ENCODE peak calls at places on chromosomes 13 and 19, in ten cellular contexts. U, R, H, O, C, D, Z, V, A and T are unnamed samples.

GRCh38 chr19:6738726-6739389 is 622 bp upstream of the TRIP10 start:
- DNase-seq in D (peak), R (peak), H (no peak), Z (no peak), A (no peak), U (no peak), C (peak), V (peak), O (peak), T (peak)

GRCh38 chr13:32229443-32229842 is 85.7 kb downstream of the ZAR1L start:
- DNase-seq in O (no peak), V (no peak), H (no peak), C (no peak), D (no peak), R (no peak), A (no peak), Z (no peak), U (no peak), T (no peak)

GRCh38 chr13:95191821-95192220 is 109.4 kb downstream of the ABCC4 start:
- DNase-seq in C (peak), Z (no peak), H (peak), V (peak), R (peak), U (peak), O (peak), D (peak), A (peak), T (peak)

GRCh38 chr13:66660013-66660804 is 569.9 kb downstream of the PCDH9 start:
- DNase-seq in Z (peak), O (no peak), D (no peak), H (no peak), A (peak), U (no peak), R (no peak), V (no peak), C (peak), T (peak)

GRCh38 chr13:46656786-46657185 is 103.8 kb downstream of the LRCH1 start:
- DNase-seq in R (no peak), C (no peak), U (no peak), O (no peak), D (no peak), A (peak), Z (no peak), H (no peak), V (no peak), T (no peak)

GRCh38 chr19:49786432-49786831 is 19.6 kb downstream of the AP2A1 start:
- DNase-seq in V (no peak), U (no peak), O (no peak), H (no peak), D (no peak), A (no peak), C (peak), R (no peak), Z (no peak), T (peak)

GRCh38 chr19:30671622-30672051 is 299.5 kb downstream of the ZNF536 start:
- DNase-seq in D (no peak), O (no peak), C (no peak), V (no peak), R (no peak), U (no peak), H (no peak), A (no peak), Z (no peak), T (peak)

GRCh38 chr13:91031508-91031907 is 316.0 kb upstream of the MIR17HG start:
- DNase-seq in U (peak), Z (no peak), C (no peak), V (no peak), D (no peak), H (no peak), R (no peak), A (no peak), O (no peak), T (no peak)

GRCh38 chr19:3507371-3508120 is 1.4 kb downstream of the FZR1 start:
- DNase-seq in H (no peak), O (no peak), D (no peak), A (no peak), C (peak), U (peak), V (peak), R (peak), Z (no peak), T (peak)

GRCh38 chr19:33891773-33892172 is 95.1 kb downstream of the KCTD15 start:
- DNase-seq in H (no peak), V (no peak), D (no peak), O (no peak), R (no peak), Z (no peak), C (no peak), A (no peak), U (no peak), T (no peak)

GRCh38 chr19:37953576-37954303 is 46.7 kb downstream of the SIPA1L3 start:
- DNase-seq in Z (no peak), O (no peak), A (no peak), R (no peak), C (peak), D (no peak), V (peak), H (no peak), U (no peak), T (no peak)

GRCh38 chr19:38878575-38879399 is 712 bp upstream of the RINL start:
- DNase-seq in A (no peak), H (no peak), O (no peak), U (no peak), V (no peak), Z (no peak), R (no peak), C (no peak), D (peak), T (no peak)

GRCh38 chr19:35556846-35557538 is 6.5 kb downstream of the ATP4A start:
- DNase-seq in U (no peak), R (no peak), A (no peak), H (no peak), D (no peak), O (no peak), Z (no peak), V (no peak), C (no peak), T (no peak)

GRCh38 chr19:35558400-35559280 is 4.8 kb downstream of the ATP4A start:
- DNase-seq in R (no peak), D (no peak), H (no peak), C (no peak), O (no peak), V (no peak), Z (no peak), A (no peak), U (no peak), T (no peak)

GRCh38 chr19:35559281-35559659 is 4.2 kb downstream of the ATP4A start:
- DNase-seq in R (no peak), C (no peak), U (no peak), D (no peak), Z (no peak), H (no peak), A (peak), O (no peak), V (peak), T (no peak)

GRCh38 chr19:35556025-35556590 is 7.3 kb downstream of the ATP4A start:
- DNase-seq in U (no peak), R (no peak), A (no peak), O (no peak), D (no peak), H (no peak), C (no peak), Z (no peak), V (no peak), T (no peak)

GRCh38 chr19:35557539-35558399 is 5.7 kb downstream of the ATP4A start:
- DNase-seq in V (peak), O (peak), A (peak), D (peak), Z (no peak), H (no peak), U (peak), R (peak), C (peak), T (no peak)
- TF ChIP-seq CTCF in V (peak), O (no peak), A (peak), D (no peak), Z (no peak), H (no peak), U (peak), R (no peak), C (no peak), T (no peak)

GRCh38 chr19:13887039-13887438 is 10.1 kb downstream of the NANOS3 start:
- DNase-seq in V (no peak), U (no peak), H (no peak), R (no peak), C (no peak), Z (no peak), O (no peak), D (no peak), A (no peak), T (no peak)

GRCh38 chr19:13890136-13890535 is 13.2 kb downstream of the NANOS3 start:
- DNase-seq in V (no peak), Z (no peak), O (no peak), C (no peak), H (no peak), A (no peak), U (no peak), R (no peak), D (no peak), T (no peak)

GRCh38 chr19:13887529-13887928 is 10.6 kb downstream of the NANOS3 start:
- DNase-seq in O (no peak), U (no peak), H (no peak), C (peak), D (no peak), A (no peak), Z (peak), R (no peak), V (no peak), T (peak)

GRCh38 chr19:13885826-13886365 is 9.0 kb downstream of the NANOS3 start:
- DNase-seq in D (no peak), A (no peak), V (no peak), H (no peak), U (no peak), O (no peak), R (no peak), C (no peak), Z (no peak), T (no peak)

GRCh38 chr19:13888281-13888680 is 11.3 kb downstream of the NANOS3 start:
- DNase-seq in R (no peak), O (no peak), C (no peak), A (no peak), V (no peak), H (no peak), Z (no peak), U (no peak), D (no peak), T (peak)
- TF ChIP-seq CTCF in R (no peak), O (no peak), C (no peak), A (no peak), V (no peak), H (no peak), Z (no peak), U (no peak), D (no peak), T (no peak)

GRCh38 chr13:24875566-24875965 is 111.6 kb downstream of the RNF17 start:
- DNase-seq in U (no peak), C (no peak), Z (no peak), D (no peak), O (no peak), R (no peak), H (no peak), V (no peak), A (no peak), T (no peak)
- TF ChIP-seq CTCF in U (no peak), C (no peak), Z (no peak), D (no peak), O (no peak), R (no peak), H (no peak), V (no peak), A (no peak), T (no peak)

GRCh38 chr13:74708629-74709028 is 574.4 kb upstream of the KLF12 start:
- DNase-seq in V (no peak), R (no peak), A (no peak), U (no peak), D (no peak), H (no peak), Z (no peak), C (peak), O (no peak), T (no peak)

GRCh38 chr13:74705438-74705837 is 571.2 kb upstream of the KLF12 start:
- DNase-seq in C (no peak), V (no peak), D (no peak), Z (no peak), A (no peak), H (no peak), R (no peak), O (no peak), U (no peak), T (no peak)

GRCh38 chr13:74715718-74716117 is 581.5 kb upstream of the KLF12 start:
- DNase-seq in C (peak), H (no peak), D (no peak), R (no peak), O (no peak), V (no peak), Z (peak), U (no peak), A (no peak), T (peak)

DNA sequence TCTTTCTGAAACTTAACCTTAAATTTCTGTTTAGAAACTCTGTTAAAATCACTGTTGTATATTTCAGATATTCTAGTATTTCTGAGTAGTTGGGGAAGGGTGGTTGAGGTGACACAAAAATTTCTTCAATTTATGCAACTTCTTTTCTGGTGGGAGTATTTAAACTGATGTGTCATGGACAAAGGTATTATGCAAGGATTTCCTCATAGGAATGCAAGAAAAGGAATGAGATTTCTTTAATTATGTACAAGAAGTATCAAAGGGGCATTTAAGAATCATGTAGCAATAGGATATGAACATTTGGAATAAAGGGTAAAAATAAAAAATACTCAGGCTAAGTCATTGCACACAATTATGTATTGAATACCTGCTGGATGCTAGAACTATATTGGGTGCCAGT is 575.8 kb upstream of the KLF12 start:
- DNase-seq in R (no peak), D (no peak), Z (peak), A (no peak), O (no peak), V (no peak), U (no peak), C (peak), H (no peak), T (peak)
- TF ChIP-seq CTCF in R (no peak), D (no peak), Z (no peak), A (no peak), O (no peak), V (no peak), U (no peak), C (no peak), H (no peak), T (no peak)

DNA sequence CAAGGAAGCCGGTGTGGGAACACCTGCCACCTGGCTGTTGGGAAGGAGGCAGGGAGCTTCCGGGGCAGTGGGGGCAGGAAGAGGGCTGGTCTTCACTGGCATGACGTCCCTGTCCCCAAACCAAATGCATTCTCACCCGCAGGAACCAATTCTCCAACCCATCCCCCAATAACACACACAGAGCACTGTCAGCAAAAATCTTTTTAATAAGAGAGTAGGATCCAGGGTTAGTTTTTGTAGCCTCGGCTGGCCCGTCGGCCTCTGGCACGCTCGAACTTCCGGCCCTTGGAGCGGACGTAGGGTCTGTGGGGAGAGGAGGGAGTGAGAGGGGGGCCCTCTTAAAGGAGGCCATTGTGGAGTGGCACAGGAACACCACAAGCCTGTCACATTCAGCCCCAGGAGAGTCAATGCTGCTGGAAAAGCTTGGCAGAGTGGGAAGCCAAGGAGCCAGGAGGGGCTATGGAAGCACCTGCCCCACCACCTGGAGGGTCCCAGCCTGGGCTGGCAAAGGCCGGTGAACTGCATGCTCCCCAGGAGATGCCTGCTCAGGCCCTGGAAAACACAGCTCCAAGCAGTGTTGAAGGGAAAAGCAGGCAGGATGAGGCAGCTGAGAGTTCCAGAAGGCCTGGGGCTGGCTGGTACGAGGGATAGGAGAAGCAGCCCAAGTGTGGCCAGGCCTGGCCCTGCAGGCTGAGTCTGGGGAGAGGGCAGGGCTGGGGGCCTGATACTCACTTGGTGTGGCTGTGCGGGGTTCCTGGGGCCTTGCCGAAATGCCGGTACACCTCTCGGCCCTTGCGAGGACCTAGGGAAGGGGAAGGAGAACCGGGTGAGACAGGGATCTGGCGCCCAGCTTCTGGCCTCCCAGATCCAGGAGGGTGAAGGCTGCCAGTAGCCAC is 517 bp upstream of the FAM83E start:
- DNase-seq in A (no peak), V (no peak), D (no peak), C (no peak), H (no peak), R (no peak), O (no peak), Z (no peak), U (peak), T (no peak)
- TF ChIP-seq CTCF in A (no peak), V (no peak), D (no peak), C (no peak), H (no peak), R (no peak), O (no peak), Z (no peak), U (no peak), T (no peak)